ENCODE peak calls at places on chromosomes 12 and 14, in nine cellular contexts. A is lower leg skin, X is thoracic aorta, H is Calu3, J is progenitor cell of endocrine pancreas, Q is GM23338, R is IMR-90, P is cardiac fibroblast, L is A549. V is an unnamed sample.

GRCh38 chr12:100652488-100652887 is 79.0 kb downstream of the GAS2L3 start:
- DNase-seq in J (no peak), R (no peak), Q (no peak), P (no peak), A (no peak), L (no peak), X (no peak), H (no peak), V (no peak)

GRCh38 chr12:92987362-92987761 is 58.3 kb upstream of the EEA1 start:
- DNase-seq in H (peak; percentile 39), P (peak; percentile 94), A (peak; percentile 46), L (peak; percentile 61), R (peak; percentile 79), X (no peak), J (no peak), Q (peak; percentile 86), V (peak; percentile 91)

GRCh38 chr12:50620050-50620974 is 115.5 kb downstream of the DIP2B start:
- DNase-seq in X (no peak), Q (peak; percentile 46), A (no peak), H (no peak), R (peak; percentile 95), J (no peak), P (peak; percentile 85), L (no peak), V (peak; percentile 92)

GRCh38 chr12:95439578-95440230 is 34.2 kb upstream of the METAP2 start:
- DNase-seq in A (no peak), L (no peak), R (no peak), X (no peak), J (no peak), Q (no peak), H (no peak), P (no peak), V (no peak)

GRCh38 chr12:89244536-89244935 is 107.8 kb downstream of the DUSP6 start:
- DNase-seq in A (no peak), L (no peak), P (peak; percentile 66), R (peak; percentile 64), J (no peak), H (no peak), Q (no peak), X (no peak), V (peak; percentile 89)

GRCh38 chr14:50501642-50502041 is 30.7 kb downstream of the MAP4K5 start:
- DNase-seq in X (no peak), J (no peak), P (peak; percentile 51), R (peak; percentile 81), L (peak; percentile 8), A (no peak), Q (no peak), H (no peak), V (peak; percentile 15)

GRCh38 chr12:3200779-3201738 is 123.9 kb downstream of the TSPAN9 start:
- DNase-seq in P (no peak), L (no peak), A (no peak), J (no peak), X (no peak), H (no peak), R (no peak), Q (no peak), V (no peak)

GRCh38 chr12:110565919-110566871 is 16.9 kb downstream of the PPTC7 start:
- DNase-seq in X (no peak), H (no peak), J (no peak), L (no peak), R (no peak), P (no peak), Q (no peak), A (no peak), V (no peak)

GRCh38 chr12:119621878-119622277 is 28.3 kb downstream of the TMEM233 start:
- DNase-seq in J (no peak), L (no peak), Q (no peak), R (no peak), P (no peak), X (no peak), H (no peak), A (no peak), V (no peak)

GRCh38 chr12:78885466-78885865 is 20.9 kb downstream of the SYT1 start:
- DNase-seq in P (no peak), X (no peak), L (no peak), H (no peak), A (no peak), J (no peak), Q (peak; percentile 64), R (no peak), V (no peak)

GRCh38 chr12:87779016-87779415 is 250.2 kb downstream of the C12orf50 start:
- DNase-seq in A (no peak), R (peak; percentile 71), L (peak; percentile 15), J (no peak), X (no peak), P (no peak), H (no peak), Q (no peak), V (no peak)

GRCh38 chr12:71478277-71478676 is 38.7 kb downstream of the LGR5 start:
- DNase-seq in H (no peak), X (no peak), L (no peak), R (no peak), J (no peak), A (no peak), P (no peak), Q (no peak), V (no peak)

GRCh38 chr12:34033628-34034296 is 11.5 kb downstream of the ALG10 start:
- DNase-seq in J (no peak), L (no peak), A (no peak), P (peak; percentile 43), R (peak; percentile 42), Q (peak; percentile 54), X (no peak), H (no peak), V (peak; percentile 40)

GRCh38 chr14:57492859-57493258 is 798 bp downstream of the CCDC198 start:
- DNase-seq in L (no peak), X (no peak), R (peak; percentile 45), Q (no peak), P (peak; percentile 18), A (no peak), J (no peak), H (peak; percentile 36), V (peak; percentile 85)

GRCh38 chr12:47281667-47282171 is 202.0 kb upstream of the AMIGO2 start:
- DNase-seq in A (no peak), P (peak; percentile 71), H (no peak), L (no peak), X (no peak), Q (no peak), J (no peak), R (peak; percentile 24), V (no peak)

DNA sequence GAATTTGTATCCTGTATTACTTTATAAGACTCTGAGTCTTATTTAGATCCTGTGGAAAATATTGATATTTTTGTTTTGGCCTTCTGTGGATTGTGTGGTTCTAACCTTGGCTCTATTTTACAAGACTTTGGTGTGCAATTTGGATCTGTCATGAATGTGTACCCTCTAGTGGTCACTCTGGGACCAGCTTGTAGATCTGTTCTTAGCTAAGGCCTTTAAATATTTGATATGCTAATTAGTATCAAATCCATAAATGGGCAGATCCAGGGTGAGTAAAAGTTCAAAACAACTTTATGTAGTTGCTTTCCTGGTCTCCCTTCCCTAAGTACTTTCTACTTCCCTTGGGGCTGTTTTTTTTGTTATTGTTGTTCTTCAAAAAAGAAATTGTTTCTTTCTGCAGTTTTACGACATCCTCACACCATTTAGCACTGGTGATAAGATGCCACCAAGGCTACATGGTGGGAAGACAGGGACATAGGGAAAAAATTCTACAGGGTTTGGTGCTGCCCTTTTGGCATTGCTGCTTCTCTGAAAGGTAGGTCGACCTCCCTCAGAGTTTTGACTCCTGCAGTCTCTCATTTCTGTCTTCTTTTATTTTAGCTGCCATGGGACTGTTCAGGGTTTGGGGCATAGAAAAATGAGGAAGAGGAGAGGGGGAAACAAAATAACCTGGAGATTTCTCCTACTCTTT is 238.5 kb downstream of the GPHN start:
- DNase-seq in P (peak; percentile 77), A (no peak), Q (peak; percentile 57), X (no peak), H (peak; percentile 58), J (no peak), L (peak; percentile 14), R (peak; percentile 58), V (peak; percentile 47)
- TF ChIP-seq CTCF in P (peak; percentile 74), A (no peak), Q (peak; percentile 61), X (peak; percentile 26), H (peak; percentile 45), J (peak; percentile 55), L (peak; percentile 45), R (peak; percentile 52), V (peak; percentile 59)

GRCh38 chr12:11228268-11228879 is 41.1 kb downstream of the PRB3 start:
- DNase-seq in H (peak; percentile 63), P (peak; percentile 17), Q (peak; percentile 83), L (peak; percentile 20), R (peak; percentile 30), X (no peak), A (no peak), J (peak; percentile 57), V (peak; percentile 41)
- TF ChIP-seq CTCF in H (peak; percentile 67), P (peak; percentile 77), Q (peak; percentile 96), L (peak; percentile 39), R (peak; percentile 58), X (peak; percentile 17), A (no peak), J (peak; percentile 97), V (peak; percentile 72)

GRCh38 chr14:59120931-59121330 is 67.5 kb upstream of the DAAM1 start:
- DNase-seq in J (no peak), L (no peak), R (no peak), H (no peak), X (no peak), Q (no peak), P (no peak), A (no peak), V (no peak)

GRCh38 chr14:59125156-59125555 is 63.3 kb upstream of the DAAM1 start:
- DNase-seq in Q (no peak), H (no peak), J (no peak), R (no peak), P (no peak), X (no peak), L (no peak), A (no peak), V (no peak)

GRCh38 chr14:59126714-59127436 is 61.6 kb upstream of the DAAM1 start:
- DNase-seq in P (peak; percentile 79), H (peak; percentile 26), L (peak; percentile 52), R (peak; percentile 64), X (no peak), Q (peak; percentile 76), A (peak; percentile 25), J (no peak), V (peak; percentile 67)

GRCh38 chr14:59123526-59123925 is 64.9 kb upstream of the DAAM1 start:
- DNase-seq in L (no peak), Q (no peak), J (no peak), X (no peak), H (no peak), A (peak; percentile 21), P (peak; percentile 59), R (peak; percentile 32), V (no peak)

GRCh38 chr14:59123975-59124374 is 64.5 kb upstream of the DAAM1 start:
- DNase-seq in P (peak; percentile 41), A (no peak), H (no peak), L (peak; percentile 10), J (no peak), R (peak; percentile 49), X (no peak), Q (peak; percentile 12), V (no peak)
- TF ChIP-seq CTCF in P (peak; percentile 39), A (no peak), H (no peak), L (peak; percentile 57), J (peak; percentile 36), R (peak; percentile 63), X (no peak), Q (peak; percentile 51), V (peak; percentile 35)

DNA sequence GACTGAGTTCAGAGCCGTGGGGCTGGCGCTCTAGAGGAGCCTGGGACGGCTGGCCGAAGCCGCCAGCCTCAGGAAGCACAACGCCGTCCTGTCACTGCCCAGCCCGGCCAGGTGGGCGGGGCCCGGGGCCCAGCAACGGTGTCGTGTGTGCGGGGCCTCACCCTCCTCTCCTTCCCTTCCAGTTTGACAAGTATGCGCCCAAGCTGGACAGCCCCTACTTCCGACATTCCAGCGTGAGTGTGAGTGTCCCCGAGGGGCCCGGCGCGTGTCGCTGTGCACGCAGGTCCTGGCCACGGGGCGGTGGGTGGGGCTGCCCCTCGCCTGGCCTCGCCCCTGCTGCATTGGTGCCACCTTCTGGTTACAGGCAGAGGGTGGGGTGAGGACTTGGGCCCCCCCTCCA is 38.3 kb downstream of the LRCOL1 start:
- DNase-seq in L (no peak), R (no peak), A (no peak), J (no peak), Q (peak; percentile 23), H (no peak), P (no peak), X (no peak), V (no peak)
- TF ChIP-seq CTCF in L (no peak), R (no peak), A (no peak), J (no peak), Q (no peak), H (no peak), P (no peak), X (no peak), V (no peak)

V was measured in fibroblast of villous mesenchyme.